ENCODE peak calls at places on chromosome 16, in nine cellular contexts. D is activated CD4-positive, alpha-beta T cell treated with anti-CD3 and anti-CD28 coated beads, Interleukin-2, amount 50 U/mL, for 1 hour; H is small intestine; K is spleen; B is stimulated activated CD4-positive, alpha-beta T cell treated with anti-CD3 and anti-CD28 coated beads, Interleukin-4, amount 100 ng/mL, for 24 hours; P is Peyer's patch; A is heart right ventricle; T is NCI-H2029; U is MCF 10A. G is an unnamed sample.

GRCh38 chr16:75109732-75110243 is 6.8 kb downstream of the LDHD start:
- DNase-seq in D (no peak), H (peak), K (peak), B (no peak), P (no peak), A (peak), T (peak), U (peak), G (no peak)

GRCh38 chr16:73058616-73059409 is 10.9 kb upstream of the ZFHX3 start:
- DNase-seq in D (no peak), H (peak), K (peak), B (no peak), P (no peak), A (peak), T (no peak), U (no peak), G (peak)

GRCh38 chr16:67246081-67246944 is 968 bp downstream of the FHOD1 start:
- DNase-seq in D (peak), H (peak), K (peak), B (peak), P (peak), A (peak), T (peak), U (peak), G (peak)

GRCh38 chr16:52561910-52562741 is 15.2 kb upstream of the TOX3 start:
- DNase-seq in D (no peak), H (peak), K (no peak), B (no peak), P (no peak), A (no peak), T (peak), U (no peak), G (no peak)

GRCh38 chr16:67884684-67885083 is at the start of gene NRN1L:
- DNase-seq in D (no peak), H (peak), K (peak), B (no peak), P (peak), A (peak), T (peak), U (peak), G (peak)

GRCh38 chr16:84503751-84504395 is 586 bp downstream of the MEAK7 start:
- DNase-seq in D (no peak), H (no peak), K (peak), B (no peak), P (no peak), A (no peak), T (no peak), U (peak), G (peak)

GRCh38 chr16:53773150-53773846 is 69.3 kb downstream of the FTO start:
- DNase-seq in D (no peak), H (peak), K (no peak), B (no peak), P (no peak), A (peak), T (peak), U (peak), G (peak)

GRCh38 chr16:79400462-79401149 is 199.9 kb downstream of the MAF start:
- DNase-seq in D (no peak), H (peak), K (no peak), B (no peak), P (no peak), A (no peak), T (no peak), U (no peak), G (no peak)

GRCh38 chr16:78303946-78304345 is 204.5 kb downstream of the WWOX start:
- DNase-seq in D (no peak), H (no peak), K (no peak), B (no peak), P (no peak), A (no peak), T (no peak), U (no peak), G (no peak)

GRCh38 chr16:3610698-3611144 is 685 bp downstream of the SLX4 start:
- DNase-seq in D (no peak), H (peak), K (no peak), B (no peak), P (no peak), A (no peak), T (no peak), U (peak), G (peak)

GRCh38 chr16:14187517-14188338 is 116.6 kb downstream of the MRTFB start:
- DNase-seq in D (no peak), H (no peak), K (no peak), B (no peak), P (no peak), A (no peak), T (peak), U (no peak), G (no peak)

GRCh38 chr16:24717411-24717810 is 12.0 kb upstream of the TNRC6A start:
- DNase-seq in D (no peak), H (no peak), K (no peak), B (no peak), P (no peak), A (no peak), T (no peak), U (no peak), G (no peak)

GRCh38 chr16:75471723-75472634 is 7.5 kb upstream of the TMEM170A start:
- DNase-seq in D (peak), H (peak), K (peak), B (peak), P (peak), A (peak), T (peak), U (peak), G (peak)

GRCh38 chr16:12262454-12263180 is 286.1 kb downstream of the SNX29 start:
- DNase-seq in D (no peak), H (peak), K (no peak), B (no peak), P (no peak), A (no peak), T (peak), U (no peak), G (no peak)

GRCh38 chr16:53482123-53482522 is 20.9 kb downstream of the AKTIP start:
- DNase-seq in D (no peak), H (no peak), K (no peak), B (no peak), P (no peak), A (no peak), T (no peak), U (no peak), G (peak)

GRCh38 chr16:88536510-88536909 is 33.7 kb upstream of the ZC3H18 start:
- DNase-seq in D (no peak), H (no peak), K (no peak), B (no peak), P (no peak), A (no peak), T (no peak), U (no peak), G (no peak)

GRCh38 chr16:17607624-17608023 is 136.9 kb upstream of the XYLT1 start:
- DNase-seq in D (no peak), H (no peak), K (no peak), B (no peak), P (no peak), A (no peak), T (peak), U (no peak), G (no peak)

GRCh38 chr16:65037558-65037957 is 84.3 kb downstream of the CDH11 start:
- DNase-seq in D (no peak), H (no peak), K (no peak), B (no peak), P (no peak), A (no peak), T (no peak), U (no peak), G (no peak)

GRCh38 chr16:86913886-86914285 is 335.5 kb downstream of the FOXL1 start:
- DNase-seq in D (no peak), H (no peak), K (no peak), B (no peak), P (no peak), A (no peak), T (no peak), U (no peak), G (no peak)

GRCh38 chr16:56749806-56750491 is 20.0 kb downstream of the NUP93 start:
- DNase-seq in D (no peak), H (no peak), K (no peak), B (no peak), P (no peak), A (no peak), T (no peak), U (no peak), G (no peak)

GRCh38 chr16:85722497-85722896 is 28.4 kb downstream of the C16orf74 start:
- DNase-seq in D (no peak), H (no peak), K (no peak), B (no peak), P (no peak), A (no peak), T (no peak), U (no peak), G (no peak)

GRCh38 chr16:31081428-31082351 is 7.1 kb downstream of the PRSS53 start:
- DNase-seq in D (no peak), H (no peak), K (peak), B (no peak), P (no peak), A (no peak), T (no peak), U (no peak), G (no peak)